ENCODE peak calls at places on chromosomes 4 and X, in ten cellular contexts. One of them, this sample, is unnamed.
A peak's percentile ranks its signal among the peaks of the same experiment; 100 is the strongest.

GRCh38 chr4:108700358-108700757 is 50.0 kb downstream of the OSTC start:
- DNase-seq in OCI-LY7: no peak
- DNase-seq in body of pancreas: no peak
- DNase-seq in left lung: no peak
- DNase-seq in left ventricle myocardium inferior: no peak
- DNase-seq in Caco-2: no peak
- DNase-seq in tibial artery: no peak
- DNase-seq in SK-N-SH: peak; percentile 17
- DNase-seq in suprapubic skin: no peak
- DNase-seq in stomach: no peak
- DNase-seq in this sample: no peak

GRCh38 chrX:68498044-68498507 is 775 bp upstream of the YIPF6 start:
- DNase-seq in OCI-LY7: peak; percentile 12
- DNase-seq in body of pancreas: no peak
- DNase-seq in left lung: no peak
- DNase-seq in left ventricle myocardium inferior: no peak
- DNase-seq in Caco-2: no peak
- DNase-seq in tibial artery: no peak
- DNase-seq in SK-N-SH: peak; percentile 39
- DNase-seq in suprapubic skin: no peak
- DNase-seq in stomach: no peak
- DNase-seq in this sample: no peak

GRCh38 chr4:71680706-71681105 is 103.2 kb downstream of the GC start:
- DNase-seq in OCI-LY7: no peak
- DNase-seq in body of pancreas: no peak
- DNase-seq in left lung: no peak
- DNase-seq in left ventricle myocardium inferior: no peak
- DNase-seq in Caco-2: no peak
- DNase-seq in tibial artery: no peak
- DNase-seq in SK-N-SH: no peak
- DNase-seq in suprapubic skin: no peak
- DNase-seq in stomach: no peak
- DNase-seq in this sample: no peak

GRCh38 chr4:102736636-102737549 is 23.9 kb downstream of the MANBA start:
- DNase-seq in OCI-LY7: no peak
- DNase-seq in body of pancreas: no peak
- DNase-seq in left lung: no peak
- DNase-seq in left ventricle myocardium inferior: no peak
- DNase-seq in Caco-2: peak; percentile 72
- DNase-seq in tibial artery: no peak
- DNase-seq in SK-N-SH: no peak
- DNase-seq in suprapubic skin: no peak
- DNase-seq in stomach: peak; percentile 43
- DNase-seq in this sample: no peak

GRCh38 chrX:9285342-9285771 is 179.5 kb upstream of the TBL1X start:
- DNase-seq in OCI-LY7: no peak
- DNase-seq in body of pancreas: no peak
- DNase-seq in left lung: no peak
- DNase-seq in left ventricle myocardium inferior: no peak
- DNase-seq in Caco-2: no peak
- DNase-seq in tibial artery: no peak
- DNase-seq in SK-N-SH: no peak
- DNase-seq in suprapubic skin: no peak
- DNase-seq in stomach: no peak
- DNase-seq in this sample: no peak

GRCh38 chr4:166169111-166169510 is 296.1 kb downstream of the TLL1 start:
- DNase-seq in OCI-LY7: no peak
- DNase-seq in body of pancreas: no peak
- DNase-seq in left lung: no peak
- DNase-seq in left ventricle myocardium inferior: no peak
- DNase-seq in Caco-2: no peak
- DNase-seq in tibial artery: no peak
- DNase-seq in SK-N-SH: no peak
- DNase-seq in suprapubic skin: no peak
- DNase-seq in stomach: no peak
- DNase-seq in this sample: no peak

GRCh38 chrX:426881-427280 is 40.2 kb upstream of the PPP2R3B start:
- DNase-seq in OCI-LY7: no peak
- DNase-seq in body of pancreas: no peak
- DNase-seq in left lung: no peak
- DNase-seq in left ventricle myocardium inferior: no peak
- DNase-seq in Caco-2: no peak
- DNase-seq in tibial artery: no peak
- DNase-seq in SK-N-SH: no peak
- DNase-seq in suprapubic skin: no peak
- DNase-seq in stomach: no peak
- DNase-seq in this sample: no peak

GRCh38 chr4:27721193-27721592 is 860.6 kb downstream of the STIM2 start:
- DNase-seq in OCI-LY7: no peak
- DNase-seq in body of pancreas: no peak
- DNase-seq in left lung: no peak
- DNase-seq in left ventricle myocardium inferior: no peak
- DNase-seq in Caco-2: no peak
- DNase-seq in tibial artery: no peak
- DNase-seq in SK-N-SH: no peak
- DNase-seq in suprapubic skin: no peak
- DNase-seq in stomach: no peak
- DNase-seq in this sample: no peak

GRCh38 chrX:154600962-154601374 is 16.0 kb downstream of the CTAG1A start:
- DNase-seq in OCI-LY7: no peak
- DNase-seq in body of pancreas: no peak
- DNase-seq in left lung: peak; percentile 19
- DNase-seq in left ventricle myocardium inferior: no peak
- DNase-seq in Caco-2: no peak
- DNase-seq in tibial artery: no peak
- DNase-seq in SK-N-SH: no peak
- DNase-seq in suprapubic skin: no peak
- DNase-seq in stomach: no peak
- DNase-seq in this sample: no peak

GRCh38 chrX:69082055-69082752 is 83.0 kb downstream of the PJA1 start:
- DNase-seq in OCI-LY7: no peak
- DNase-seq in body of pancreas: no peak
- DNase-seq in left lung: no peak
- DNase-seq in left ventricle myocardium inferior: no peak
- DNase-seq in Caco-2: no peak
- DNase-seq in tibial artery: no peak
- DNase-seq in SK-N-SH: no peak
- DNase-seq in suprapubic skin: no peak
- DNase-seq in stomach: no peak
- DNase-seq in this sample: no peak

GRCh38 chr4:108486046-108486445 is 134.3 kb upstream of the RPL34 start:
- DNase-seq in OCI-LY7: no peak
- DNase-seq in body of pancreas: no peak
- DNase-seq in left lung: no peak
- DNase-seq in left ventricle myocardium inferior: no peak
- DNase-seq in Caco-2: no peak
- DNase-seq in tibial artery: no peak
- DNase-seq in SK-N-SH: no peak
- DNase-seq in suprapubic skin: no peak
- DNase-seq in stomach: no peak
- DNase-seq in this sample: no peak

GRCh38 chrX:96445531-96446065 is 239.0 kb upstream of the DIAPH2 start:
- DNase-seq in OCI-LY7: no peak
- DNase-seq in body of pancreas: no peak
- DNase-seq in left lung: no peak
- DNase-seq in left ventricle myocardium inferior: no peak
- DNase-seq in Caco-2: no peak
- DNase-seq in tibial artery: no peak
- DNase-seq in SK-N-SH: no peak
- DNase-seq in suprapubic skin: no peak
- DNase-seq in stomach: no peak
- DNase-seq in this sample: no peak

GRCh38 chr4:150949943-150950342 is 65.1 kb downstream of the LRBA start:
- DNase-seq in OCI-LY7: no peak
- DNase-seq in body of pancreas: no peak
- DNase-seq in left lung: no peak
- DNase-seq in left ventricle myocardium inferior: no peak
- DNase-seq in Caco-2: no peak
- DNase-seq in tibial artery: no peak
- DNase-seq in SK-N-SH: no peak
- DNase-seq in suprapubic skin: no peak
- DNase-seq in stomach: no peak
- DNase-seq in this sample: no peak

GRCh38 chrX:53481093-53481492 is 46.9 kb upstream of the HSD17B10 start:
- DNase-seq in OCI-LY7: no peak
- DNase-seq in body of pancreas: peak; percentile 19
- DNase-seq in left lung: no peak
- DNase-seq in left ventricle myocardium inferior: no peak
- DNase-seq in Caco-2: peak; percentile 30
- DNase-seq in tibial artery: no peak
- DNase-seq in SK-N-SH: no peak
- DNase-seq in suprapubic skin: no peak
- DNase-seq in stomach: peak; percentile 26
- DNase-seq in this sample: no peak

GRCh38 chr4:168632246-168632832 is 135.5 kb downstream of the PALLD start:
- DNase-seq in OCI-LY7: no peak
- DNase-seq in body of pancreas: no peak
- DNase-seq in left lung: no peak
- DNase-seq in left ventricle myocardium inferior: no peak
- DNase-seq in Caco-2: no peak
- DNase-seq in tibial artery: no peak
- DNase-seq in SK-N-SH: no peak
- DNase-seq in suprapubic skin: no peak
- DNase-seq in stomach: no peak
- DNase-seq in this sample: no peak

GRCh38 chrX:29299689-29300088 is 712.4 kb downstream of the IL1RAPL1 start:
- DNase-seq in OCI-LY7: no peak
- DNase-seq in body of pancreas: no peak
- DNase-seq in left lung: no peak
- DNase-seq in left ventricle myocardium inferior: no peak
- DNase-seq in Caco-2: no peak
- DNase-seq in tibial artery: no peak
- DNase-seq in SK-N-SH: no peak
- DNase-seq in suprapubic skin: no peak
- DNase-seq in stomach: no peak
- DNase-seq in this sample: no peak

GRCh38 chr4:170242471-170242870 is 152.7 kb upstream of the AADAT start:
- DNase-seq in OCI-LY7: no peak
- DNase-seq in body of pancreas: no peak
- DNase-seq in left lung: no peak
- DNase-seq in left ventricle myocardium inferior: no peak
- DNase-seq in Caco-2: no peak
- DNase-seq in tibial artery: no peak
- DNase-seq in SK-N-SH: no peak
- DNase-seq in suprapubic skin: no peak
- DNase-seq in stomach: no peak
- DNase-seq in this sample: no peak

GRCh38 chr4:158459085-158459820 is 62.4 kb upstream of the RXFP1 start:
- DNase-seq in OCI-LY7: no peak
- DNase-seq in body of pancreas: no peak
- DNase-seq in left lung: no peak
- DNase-seq in left ventricle myocardium inferior: no peak
- DNase-seq in Caco-2: no peak
- DNase-seq in tibial artery: no peak
- DNase-seq in SK-N-SH: no peak
- DNase-seq in suprapubic skin: no peak
- DNase-seq in stomach: no peak
- DNase-seq in this sample: no peak

GRCh38 chrX:113644426-113644825 is 803.8 kb upstream of the AMOT start:
- DNase-seq in OCI-LY7: no peak
- DNase-seq in body of pancreas: no peak
- DNase-seq in left lung: no peak
- DNase-seq in left ventricle myocardium inferior: no peak
- DNase-seq in Caco-2: no peak
- DNase-seq in tibial artery: no peak
- DNase-seq in SK-N-SH: no peak
- DNase-seq in suprapubic skin: no peak
- DNase-seq in stomach: no peak
- DNase-seq in this sample: no peak

GRCh38 chr4:142719854-142720541 is 126.1 kb downstream of the INPP4B start:
- DNase-seq in OCI-LY7: peak; percentile 5
- DNase-seq in body of pancreas: no peak
- DNase-seq in left lung: no peak
- DNase-seq in left ventricle myocardium inferior: no peak
- DNase-seq in Caco-2: no peak
- DNase-seq in tibial artery: no peak
- DNase-seq in SK-N-SH: peak; percentile 45
- DNase-seq in suprapubic skin: no peak
- DNase-seq in stomach: no peak
- DNase-seq in this sample: no peak
- H3K4me1 ChIP-seq in OCI-LY7: no peaks in the 10 kb centered on the region
- H3K4me1 ChIP-seq in body of pancreas: no peaks in the 10 kb centered on the region
- H3K4me1 ChIP-seq in left lung: no peaks in the 10 kb centered on the region
- H3K4me1 ChIP-seq in left ventricle myocardium inferior: no peaks in the 10 kb centered on the region
- H3K4me1 ChIP-seq in Caco-2: no peaks in the 10 kb centered on the region
- H3K4me1 ChIP-seq in tibial artery: no peaks in the 10 kb centered on the region
- H3K4me1 ChIP-seq in SK-N-SH: no peaks in the 10 kb centered on the region
- H3K4me1 ChIP-seq in suprapubic skin: no peaks in the 10 kb centered on the region
- H3K4me1 ChIP-seq in stomach: no peaks in the 10 kb centered on the region
- H3K4me1 ChIP-seq in this sample: no peaks in the 10 kb centered on the region

GRCh38 chr4:143357161-143357845 is 20.6 kb downstream of the GAB1 start:
- DNase-seq in OCI-LY7: peak; percentile 77
- DNase-seq in body of pancreas: no peak
- DNase-seq in left lung: no peak
- DNase-seq in left ventricle myocardium inferior: no peak
- DNase-seq in Caco-2: no peak
- DNase-seq in tibial artery: no peak
- DNase-seq in SK-N-SH: no peak
- DNase-seq in suprapubic skin: no peak
- DNase-seq in stomach: no peak
- DNase-seq in this sample: no peak
- H3K4me1 ChIP-seq in OCI-LY7: peaks cover 99% of the 10 kb centered on the region
- H3K4me1 ChIP-seq in body of pancreas: peaks cover 57% of the 10 kb centered on the region
- H3K4me1 ChIP-seq in left lung: peaks cover 51% of the 10 kb centered on the region
- H3K4me1 ChIP-seq in left ventricle myocardium inferior: no peaks in the 10 kb centered on the region
- H3K4me1 ChIP-seq in Caco-2: peaks cover 79% of the 10 kb centered on the region
- H3K4me1 ChIP-seq in tibial artery: peaks cover 62% of the 10 kb centered on the region
- H3K4me1 ChIP-seq in SK-N-SH: peaks cover 69% of the 10 kb centered on the region
- H3K4me1 ChIP-seq in suprapubic skin: peaks cover 95% of the 10 kb centered on the region
- H3K4me1 ChIP-seq in stomach: peaks cover 62% of the 10 kb centered on the region
- H3K4me1 ChIP-seq in this sample: peaks cover 60% of the 10 kb centered on the region

GRCh38 chr4:94455081-94455480 is 3.3 kb downstream of the PDLIM5 start:
- DNase-seq in OCI-LY7: no peak
- DNase-seq in body of pancreas: peak; percentile 85
- DNase-seq in left lung: peak; percentile 50
- DNase-seq in left ventricle myocardium inferior: peak; percentile 58
- DNase-seq in Caco-2: peak; percentile 58
- DNase-seq in tibial artery: peak; percentile 88
- DNase-seq in SK-N-SH: no peak
- DNase-seq in suprapubic skin: peak; percentile 85
- DNase-seq in stomach: peak; percentile 71
- DNase-seq in this sample: peak; percentile 42
- H3K4me1 ChIP-seq in OCI-LY7: peaks cover 19% of the 10 kb centered on the region
- H3K4me1 ChIP-seq in body of pancreas: peaks cover 49% of the 10 kb centered on the region
- H3K4me1 ChIP-seq in left lung: peaks cover 13% of the 10 kb centered on the region
- H3K4me1 ChIP-seq in left ventricle myocardium inferior: peaks cover 85% of the 10 kb centered on the region
- H3K4me1 ChIP-seq in Caco-2: peaks cover 48% of the 10 kb centered on the region
- H3K4me1 ChIP-seq in tibial artery: peaks cover 19% of the 10 kb centered on the region
- H3K4me1 ChIP-seq in SK-N-SH: peaks cover 10% of the 10 kb centered on the region
- H3K4me1 ChIP-seq in suprapubic skin: peaks cover 70% of the 10 kb centered on the region
- H3K4me1 ChIP-seq in stomach: peaks cover 39% of the 10 kb centered on the region
- H3K4me1 ChIP-seq in this sample: no peaks in the 10 kb centered on the region

DNA sequence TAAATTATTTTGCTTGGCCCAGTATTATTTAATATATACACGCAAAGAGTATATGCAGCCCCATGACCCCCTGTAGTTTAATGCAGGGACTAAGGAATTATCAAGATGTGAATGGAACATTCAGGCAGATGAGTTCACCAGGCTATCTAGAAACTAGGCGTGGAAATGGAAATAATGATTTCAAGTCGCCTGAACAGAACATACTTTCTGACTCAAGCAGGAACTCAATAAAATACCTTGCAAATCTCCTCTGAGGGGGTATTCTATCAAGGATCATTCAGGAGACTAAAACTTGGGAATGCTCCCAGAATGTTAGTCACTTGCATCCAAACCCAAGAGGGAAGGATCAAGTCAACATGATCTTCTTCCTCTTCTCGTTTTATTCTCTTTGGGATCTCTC is 59.6 kb upstream of the RASSF6 start:
- DNase-seq in OCI-LY7: no peak
- DNase-seq in body of pancreas: no peak
- DNase-seq in left lung: no peak
- DNase-seq in left ventricle myocardium inferior: no peak
- DNase-seq in Caco-2: no peak
- DNase-seq in tibial artery: no peak
- DNase-seq in SK-N-SH: no peak
- DNase-seq in suprapubic skin: no peak
- DNase-seq in stomach: no peak
- DNase-seq in this sample: no peak
- H3K4me1 ChIP-seq in OCI-LY7: peaks cover 8% of the 10 kb centered on the region
- H3K4me1 ChIP-seq in body of pancreas: peaks cover 20% of the 10 kb centered on the region
- H3K4me1 ChIP-seq in left lung: no peaks in the 10 kb centered on the region
- H3K4me1 ChIP-seq in left ventricle myocardium inferior: no peaks in the 10 kb centered on the region
- H3K4me1 ChIP-seq in Caco-2: no peaks in the 10 kb centered on the region
- H3K4me1 ChIP-seq in tibial artery: no peaks in the 10 kb centered on the region
- H3K4me1 ChIP-seq in SK-N-SH: peaks cover 17% of the 10 kb centered on the region
- H3K4me1 ChIP-seq in suprapubic skin: peaks cover 8% of the 10 kb centered on the region
- H3K4me1 ChIP-seq in stomach: no peaks in the 10 kb centered on the region
- H3K4me1 ChIP-seq in this sample: no peaks in the 10 kb centered on the region